ENCODE peak calls at places on chromosomes 13 and 19, in ten cellular contexts. C, N, L, X, Y, Q, G, F, J and V are unnamed samples.
A peak's percentile ranks its signal among the peaks of the same experiment; 100 is the strongest.

GRCh38 chr13:91586609-91587008 is 188.2 kb downstream of the GPC5 start:
- DNase-seq in Q (no peak), J (no peak), F (no peak), Y (no peak), X (no peak), G (no peak), L (no peak), N (no peak), C (no peak), V (no peak)

GRCh38 chr19:49272204-49272603 is 52.8 kb downstream of the SLC6A16 start:
- DNase-seq in Q (no peak), N (no peak), J (no peak), C (no peak), L (no peak), X (peak; percentile 66), G (peak; percentile 71), F (peak; percentile 50), Y (peak; percentile 52), V (no peak)

GRCh38 chr13:46964789-46965527 is 68.1 kb upstream of the HTR2A start:
- DNase-seq in Q (no peak), F (peak; percentile 32), X (peak; percentile 98), J (no peak), Y (peak; percentile 66), L (no peak), C (no peak), G (peak; percentile 69), N (no peak), V (no peak)

GRCh38 chr19:28968721-28969120 is 244.2 kb downstream of the UQCRFS1 start:
- DNase-seq in L (no peak), J (no peak), C (no peak), Y (no peak), F (no peak), N (no peak), X (peak; percentile 16), Q (no peak), G (no peak), V (no peak)

GRCh38 chr19:31334101-31334848 is 15.0 kb downstream of the TSHZ3 start:
- DNase-seq in Q (no peak), N (no peak), Y (peak; percentile 78), F (no peak), C (no peak), G (peak; percentile 86), X (peak; percentile 74), J (no peak), L (no peak), V (no peak)

GRCh38 chr19:45911291-45911690 is 3.3 kb downstream of the NANOS2 start:
- DNase-seq in F (no peak), J (no peak), C (no peak), G (no peak), Q (no peak), X (no peak), N (no peak), L (no peak), Y (no peak), V (no peak)

GRCh38 chr13:30148171-30148754 is 159.1 kb downstream of the KATNAL1 start:
- DNase-seq in F (no peak), L (no peak), X (no peak), Q (no peak), N (no peak), C (no peak), J (no peak), G (no peak), Y (no peak), V (no peak)

GRCh38 chr13:97976551-97977375 is 23.3 kb downstream of the IPO5 start:
- DNase-seq in Q (no peak), G (no peak), N (no peak), F (no peak), C (no peak), X (no peak), Y (no peak), J (peak; percentile 75), L (no peak), V (no peak)

GRCh38 chr13:26558074-26558805 is 757 bp downstream of the WASF3 start:
- DNase-seq in F (no peak), Y (peak; percentile 23), J (peak; percentile 73), L (no peak), C (no peak), N (no peak), Q (peak; percentile 41), X (peak; percentile 18), G (peak; percentile 36), V (no peak)

GRCh38 chr13:31699650-31700049 is 39.7 kb upstream of the RXFP2 start:
- DNase-seq in X (no peak), Y (peak; percentile 28), L (no peak), F (no peak), N (no peak), G (peak; percentile 25), C (no peak), Q (no peak), J (no peak), V (no peak)

GRCh38 chr13:90375851-90376250 is 971.6 kb upstream of the MIR17HG start:
- DNase-seq in L (no peak), X (peak; percentile 27), J (no peak), F (no peak), Y (peak; percentile 5), Q (no peak), C (no peak), N (no peak), G (peak; percentile 31), V (no peak)

DNA sequence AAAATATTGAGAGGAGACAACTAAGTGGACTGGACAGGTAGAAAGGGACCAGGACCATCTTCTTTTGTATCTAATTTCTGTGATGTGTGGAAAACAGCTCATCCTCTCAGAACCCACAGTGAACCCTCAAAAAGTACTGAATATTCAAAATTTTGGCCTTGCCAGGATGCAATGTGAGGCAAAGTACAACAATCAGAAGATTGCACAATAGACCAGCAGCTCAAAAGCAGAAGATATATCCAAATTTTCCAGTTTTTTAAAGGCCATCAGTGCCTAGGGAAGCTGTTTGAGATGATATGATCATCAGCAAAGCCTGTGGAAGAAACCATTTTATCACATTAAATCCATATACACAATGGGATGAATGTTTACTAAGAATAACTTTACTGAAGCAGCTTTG is 973.3 kb upstream of the MIR17HG start:
- DNase-seq in F (no peak), Q (no peak), N (no peak), Y (no peak), G (no peak), J (no peak), X (no peak), L (no peak), C (no peak), V (no peak)
- TF ChIP-seq CTCF in F (no peak), Q (no peak), N (no peak), Y (no peak), G (no peak), J (no peak), X (no peak), L (no peak), C (no peak), V (no peak)

DNA sequence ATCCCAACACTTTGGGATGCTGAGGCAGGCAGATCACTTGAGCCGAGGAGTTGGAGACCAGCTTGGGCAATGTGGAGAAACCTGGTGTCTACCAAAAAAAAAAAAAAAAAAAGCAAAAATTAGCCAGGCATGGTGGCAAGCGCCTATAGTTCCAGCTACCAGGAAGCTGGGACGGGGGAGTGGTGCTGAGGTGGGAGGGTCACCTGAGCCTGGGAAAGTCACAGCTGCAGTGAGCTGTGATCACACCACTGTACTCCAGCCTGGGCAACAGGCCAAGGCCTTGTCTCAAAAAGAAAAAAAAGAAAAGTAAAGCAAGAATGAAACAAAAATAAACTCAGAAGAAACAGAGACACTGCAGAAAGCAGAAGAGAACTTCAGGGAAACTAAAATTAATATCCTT is 31.6 kb downstream of the MTRF1 start:
- DNase-seq in F (no peak), C (no peak), G (peak; percentile 51), X (peak; percentile 21), N (no peak), Q (no peak), L (no peak), J (no peak), Y (peak; percentile 12), V (no peak)
- TF ChIP-seq CTCF in F (no peak), C (no peak), G (no peak), X (no peak), N (no peak), Q (no peak), L (no peak), J (no peak), Y (no peak), V (no peak)

GRCh38 chr19:38717051-38717450 is 27.2 kb downstream of the CAPN12 start:
- DNase-seq in N (no peak), G (no peak), X (no peak), Q (no peak), C (no peak), J (no peak), F (no peak), L (no peak), Y (no peak), V (no peak)

GRCh38 chr19:38717855-38718254 is 26.4 kb downstream of the CAPN12 start:
- DNase-seq in C (no peak), L (no peak), J (no peak), X (no peak), Y (no peak), F (no peak), Q (no peak), G (no peak), N (no peak), V (no peak)

GRCh38 chr19:38719761-38720558 is 24.3 kb downstream of the CAPN12 start:
- DNase-seq in Q (no peak), Y (no peak), N (no peak), J (no peak), C (no peak), F (no peak), L (no peak), X (no peak), G (no peak), V (no peak)

GRCh38 chr19:38720559-38721236 is 23.6 kb downstream of the CAPN12 start:
- DNase-seq in L (no peak), G (no peak), Q (no peak), N (no peak), X (no peak), Y (no peak), F (no peak), C (no peak), J (no peak), V (no peak)

GRCh38 chr19:38718747-38719543 is 25.3 kb downstream of the CAPN12 start:
- DNase-seq in Q (no peak), F (no peak), X (no peak), C (peak; percentile 85), L (no peak), Y (peak; percentile 40), J (peak; percentile 64), G (peak; percentile 38), N (no peak), V (no peak)
- TF ChIP-seq CTCF in Q (no peak), F (peak; percentile 59), X (peak; percentile 19), C (no peak), L (no peak), Y (peak; percentile 39), J (peak; percentile 31), G (peak; percentile 42), N (peak; percentile 34), V (no peak)

DNA sequence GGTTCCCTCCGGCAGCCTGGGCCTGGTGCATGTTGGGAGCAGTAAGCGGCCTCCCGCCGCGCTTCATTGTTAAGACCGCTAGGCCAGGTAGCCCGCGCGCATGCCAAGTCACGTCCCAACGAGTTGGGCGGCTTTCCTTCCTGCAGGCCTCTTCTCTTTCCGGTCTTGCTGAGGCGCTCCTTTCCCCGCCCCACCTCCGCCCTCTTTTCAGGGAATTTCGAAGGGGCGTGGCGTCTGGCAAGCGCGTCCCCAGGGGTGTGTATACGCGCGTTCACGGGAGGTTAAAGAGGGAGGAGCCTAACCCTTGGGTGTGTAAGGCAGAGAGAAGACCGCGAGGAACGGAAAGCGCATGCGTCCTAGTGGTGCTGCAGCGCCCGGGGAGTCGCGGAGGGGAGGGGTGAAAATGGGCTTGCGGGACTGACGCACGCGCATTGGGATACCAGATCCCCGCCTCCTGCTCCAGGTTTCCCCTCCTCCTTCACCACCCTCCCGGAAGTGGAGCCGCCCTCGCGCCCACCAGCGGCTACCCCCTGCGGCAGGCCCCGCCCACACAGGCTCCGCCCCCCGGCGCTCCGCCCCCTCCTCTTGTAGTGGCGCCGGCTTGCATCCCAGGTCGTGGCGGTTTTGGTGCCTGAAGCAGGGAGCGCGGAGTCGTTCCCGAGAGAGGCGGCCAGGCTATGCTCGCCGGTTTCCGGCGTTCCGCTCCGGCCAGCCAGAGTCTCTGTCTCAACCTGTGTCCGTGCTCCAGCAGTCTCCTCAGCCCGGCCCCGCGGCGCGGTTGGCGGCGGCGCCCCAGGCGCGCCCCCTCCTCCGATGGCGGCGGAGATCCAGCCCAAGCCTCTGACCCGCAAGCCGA is at the start of gene WDFY2:
- DNase-seq in N (peak; percentile 100), Y (peak; percentile 100), G (peak; percentile 100), X (peak; percentile 100), L (peak; percentile 99), J (peak; percentile 96), F (peak; percentile 100), C (peak; percentile 99), Q (peak; percentile 100), V (peak; percentile 45)
- TF ChIP-seq CTCF in N (peak; percentile 12), Y (no peak), G (no peak), X (no peak), L (peak; percentile 23), J (no peak), F (no peak), C (peak; percentile 40), Q (no peak), V (no peak)